ENCODE peak calls at places on chromosomes 1 and 21, in six cellular contexts. K, N, F, Z, U and C are unnamed samples.

GRCh38 chr1:50735443-50735842 is 224.6 kb downstream of the FAF1 start:
- DNase-seq in K (peak; percentile 18), N (peak; percentile 63), F (peak; percentile 7), Z (peak; percentile 37), U (peak; percentile 47), C (peak; percentile 4)

GRCh38 chr1:2543543-2544092 is 12.6 kb upstream of the TNFRSF14 start:
- DNase-seq in K (no peak), N (no peak), F (no peak), Z (peak; percentile 21), U (no peak), C (peak; percentile 60)

GRCh38 chr1:7278045-7278444 is 492.8 kb downstream of the CAMTA1 start:
- DNase-seq in K (no peak), N (no peak), F (no peak), Z (peak; percentile 100), U (no peak), C (peak; percentile 98)

GRCh38 chr1:245074232-245074747 is 80.5 kb upstream of the KIF26B start:
- DNase-seq in K (no peak), N (peak; percentile 19), F (no peak), Z (no peak), U (peak; percentile 72), C (no peak)

GRCh38 chr1:40252601-40253000 is 4.9 kb downstream of the TMCO2 start:
- DNase-seq in K (no peak), N (no peak), F (no peak), Z (no peak), U (no peak), C (no peak)

GRCh38 chr1:24892188-24893153 is 37.6 kb downstream of the RUNX3 start:
- DNase-seq in K (no peak), N (no peak), F (no peak), Z (no peak), U (no peak), C (no peak)

GRCh38 chr1:236021424-236022135 is 43.3 kb downstream of the NID1 start:
- DNase-seq in K (no peak), N (no peak), F (no peak), Z (no peak), U (peak; percentile 43), C (no peak)

GRCh38 chr1:229448373-229448772 is 14.5 kb upstream of the ACTA1 start:
- DNase-seq in K (no peak), N (no peak), F (no peak), Z (no peak), U (no peak), C (no peak)

GRCh38 chr1:54569339-54569738 is 21.3 kb downstream of the ACOT11 start:
- DNase-seq in K (peak; percentile 33), N (peak; percentile 30), F (peak; percentile 16), Z (no peak), U (peak; percentile 17), C (peak; percentile 4)

GRCh38 chr1:182629674-182630073 is 25.5 kb upstream of the RGS16 start:
- DNase-seq in K (no peak), N (no peak), F (no peak), Z (no peak), U (no peak), C (no peak)

GRCh38 chr1:220315070-220315839 is 43.0 kb upstream of the RAB3GAP2 start:
- DNase-seq in K (no peak), N (no peak), F (no peak), Z (no peak), U (no peak), C (no peak)

GRCh38 chr21:35215870-35216269 is 166.8 kb upstream of the RUNX1 start:
- DNase-seq in K (no peak), N (no peak), F (no peak), Z (no peak), U (no peak), C (no peak)

GRCh38 chr1:58689167-58689566 is 10.7 kb downstream of the MYSM1 start:
- DNase-seq in K (no peak), N (no peak), F (no peak), Z (peak; percentile 5), U (no peak), C (no peak)

GRCh38 chr1:200838676-200839445 is 33.9 kb upstream of the GPR25 start:
- DNase-seq in K (peak; percentile 44), N (peak; percentile 75), F (no peak), Z (no peak), U (peak; percentile 83), C (no peak)

GRCh38 chr1:23448846-23449245 is 24.3 kb upstream of the TCEA3 start:
- DNase-seq in K (no peak), N (no peak), F (no peak), Z (no peak), U (peak; percentile 23), C (no peak)

GRCh38 chr1:32600034-32600433 is 50.3 kb downstream of the ZBTB8OS start:
- DNase-seq in K (no peak), N (no peak), F (no peak), Z (no peak), U (no peak), C (no peak)